ENCODE peak calls at places on chromosome 13, in six cellular contexts. One of them, this sample, is unnamed.

GRCh38 chr13:70388935-70389334 is 280.7 kb upstream of the KLHL1 start:
- DNase-seq in transverse colon: no peak
- DNase-seq in OCI-M1: no peak
- DNase-seq in stomach: no peak
- DNase-seq in foreskin fibroblast: no peak
- DNase-seq in nucleus accumbens: no peak
- DNase-seq in this sample: no peak

GRCh38 chr13:110676511-110677204 is 29.3 kb downstream of the CARS2 start:
- DNase-seq in transverse colon: peak; percentile 22
- DNase-seq in OCI-M1: no peak
- DNase-seq in stomach: no peak
- DNase-seq in foreskin fibroblast: no peak
- DNase-seq in nucleus accumbens: no peak
- DNase-seq in this sample: peak; percentile 15

GRCh38 chr13:82933986-82934385 is 948.3 kb downstream of the SLITRK1 start:
- DNase-seq in transverse colon: no peak
- DNase-seq in OCI-M1: no peak
- DNase-seq in stomach: no peak
- DNase-seq in foreskin fibroblast: no peak
- DNase-seq in nucleus accumbens: no peak
- DNase-seq in this sample: no peak

GRCh38 chr13:36302289-36302688 is 4.7 kb upstream of the CCDC169 start:
- DNase-seq in transverse colon: no peak
- DNase-seq in OCI-M1: no peak
- DNase-seq in stomach: no peak
- DNase-seq in foreskin fibroblast: no peak
- DNase-seq in nucleus accumbens: no peak
- DNase-seq in this sample: no peak

GRCh38 chr13:33494596-33495214 is 209.2 kb upstream of the STARD13 start:
- DNase-seq in transverse colon: no peak
- DNase-seq in OCI-M1: no peak
- DNase-seq in stomach: no peak
- DNase-seq in foreskin fibroblast: peak; percentile 85
- DNase-seq in nucleus accumbens: no peak
- DNase-seq in this sample: no peak

GRCh38 chr13:96003304-96003703 is 49.9 kb downstream of the UGGT2 start:
- DNase-seq in transverse colon: no peak
- DNase-seq in OCI-M1: peak; percentile 26
- DNase-seq in stomach: no peak
- DNase-seq in foreskin fibroblast: peak; percentile 9
- DNase-seq in nucleus accumbens: no peak
- DNase-seq in this sample: no peak

GRCh38 chr13:27334774-27335490 is 64.3 kb downstream of the RASL11A start:
- DNase-seq in transverse colon: no peak
- DNase-seq in OCI-M1: no peak
- DNase-seq in stomach: no peak
- DNase-seq in foreskin fibroblast: peak; percentile 43
- DNase-seq in nucleus accumbens: no peak
- DNase-seq in this sample: no peak

GRCh38 chr13:21022694-21023325 is 38.6 kb downstream of the LATS2 start:
- DNase-seq in transverse colon: no peak
- DNase-seq in OCI-M1: no peak
- DNase-seq in stomach: no peak
- DNase-seq in foreskin fibroblast: no peak
- DNase-seq in nucleus accumbens: no peak
- DNase-seq in this sample: no peak

GRCh38 chr13:113001251-113002140 is 32.5 kb downstream of the MCF2L start:
- DNase-seq in transverse colon: peak; percentile 41
- DNase-seq in OCI-M1: no peak
- DNase-seq in stomach: peak; percentile 68
- DNase-seq in foreskin fibroblast: peak; percentile 36
- DNase-seq in nucleus accumbens: peak; percentile 30
- DNase-seq in this sample: peak; percentile 53

This sample was measured in mucosa of descending colon.